ENCODE peak calls at places on chromosomes 13 and 19, in seven cellular contexts. J is MV-4-11; R is stimulated activated CD4-positive, alpha-beta T cell treated with anti-CD3 and anti-CD28 coated beads, Interleukin-4, amount 100 ng/mL, for 24 hours; U is NT2/D1; O is glutamatergic neuron; C is NCI-H1048; X is heart left ventricle. K is an unnamed sample.

GRCh38 chr13:110593430-110594130 is 21.8 kb upstream of the NAXD start:
- DNase-seq in J (peak; percentile 66), R (peak; percentile 19), U (no peak), O (no peak), C (peak; percentile 14), X (no peak), K (no peak)

GRCh38 chr13:94620286-94620896 is 18.7 kb downstream of the GPR180 start:
- DNase-seq in J (peak; percentile 1), R (peak; percentile 20), U (no peak), O (peak; percentile 43), C (no peak), X (no peak), K (no peak)

GRCh38 chr19:40588926-40589569 is 12.1 kb upstream of the LTBP4 start:
- DNase-seq in J (no peak), R (no peak), U (no peak), O (no peak), C (no peak), X (no peak), K (no peak)

GRCh38 chr19:15989889-15990288 is 41.1 kb downstream of the OR10H4 start:
- DNase-seq in J (no peak), R (no peak), U (no peak), O (no peak), C (no peak), X (no peak), K (no peak)

GRCh38 chr13:48715977-48716376 is 62.2 kb downstream of the CYSLTR2 start:
- DNase-seq in J (no peak), R (no peak), U (no peak), O (no peak), C (no peak), X (no peak), K (no peak)

GRCh38 chr13:40422588-40423235 is 243.7 kb downstream of the FOXO1 start:
- DNase-seq in J (no peak), R (no peak), U (no peak), O (no peak), C (no peak), X (no peak), K (no peak)

GRCh38 chr13:98443329-98443728 is 133.6 kb downstream of the STK24 start:
- DNase-seq in J (no peak), R (no peak), U (no peak), O (no peak), C (no peak), X (no peak), K (no peak)

GRCh38 chr19:12984683-12985048 is 10.6 kb upstream of the NFIX start:
- DNase-seq in J (no peak), R (no peak), U (no peak), O (peak; percentile 54), C (no peak), X (peak; percentile 51), K (no peak)

GRCh38 chr19:1753730-1754442 is 580 bp downstream of the ONECUT3 start:
- DNase-seq in J (no peak), R (no peak), U (no peak), O (no peak), C (no peak), X (no peak), K (no peak)

GRCh38 chr13:113937073-113937472 is 36.8 kb downstream of the C13orf46 start:
- DNase-seq in J (no peak), R (no peak), U (no peak), O (no peak), C (no peak), X (peak; percentile 17), K (no peak)